ENCODE peak calls at places on chromosomes 12 and 14, in five cellular contexts. One of them, this sample, is unnamed.

GRCh38 chr14:33163109-33163508 is 224.4 kb downstream of the NPAS3 start:
- DNase-seq in AG08395: no peak
- DNase-seq in progenitor cell of endocrine pancreas: no peak
- DNase-seq in stimulated activated naive B cell treated with anti-CD40 and anti-IgM and Interleukin-4, amounts not matched to agents 10 μg/mL and 1 μg/mL and 100 μg/mL, for 72 hours: no peak
- DNase-seq in T-cell: no peak
- DNase-seq in this sample: no peak

GRCh38 chr14:96660667-96661066 is 136.5 kb upstream of the VRK1 start:
- DNase-seq in AG08395: no peak
- DNase-seq in progenitor cell of endocrine pancreas: no peak
- DNase-seq in stimulated activated naive B cell treated with anti-CD40 and anti-IgM and Interleukin-4, amounts not matched to agents 10 μg/mL and 1 μg/mL and 100 μg/mL, for 72 hours: no peak
- DNase-seq in T-cell: no peak
- DNase-seq in this sample: no peak

GRCh38 chr14:95046711-95047681 is 110.3 kb downstream of the DICER1 start:
- DNase-seq in AG08395: no peak
- DNase-seq in progenitor cell of endocrine pancreas: no peak
- DNase-seq in stimulated activated naive B cell treated with anti-CD40 and anti-IgM and Interleukin-4, amounts not matched to agents 10 μg/mL and 1 μg/mL and 100 μg/mL, for 72 hours: no peak
- DNase-seq in T-cell: no peak
- DNase-seq in this sample: no peak

GRCh38 chr12:124613151-124613585 is 45.8 kb upstream of the NCOR2 start:
- DNase-seq in AG08395: peak; percentile 25
- DNase-seq in progenitor cell of endocrine pancreas: no peak
- DNase-seq in stimulated activated naive B cell treated with anti-CD40 and anti-IgM and Interleukin-4, amounts not matched to agents 10 μg/mL and 1 μg/mL and 100 μg/mL, for 72 hours: no peak
- DNase-seq in T-cell: no peak
- DNase-seq in this sample: no peak

GRCh38 chr12:12561305-12562015 is 1.2 kb downstream of the DUSP16 start:
- DNase-seq in AG08395: peak; percentile 34
- DNase-seq in progenitor cell of endocrine pancreas: peak; percentile 65
- DNase-seq in stimulated activated naive B cell treated with anti-CD40 and anti-IgM and Interleukin-4, amounts not matched to agents 10 μg/mL and 1 μg/mL and 100 μg/mL, for 72 hours: no peak
- DNase-seq in T-cell: peak; percentile 44
- DNase-seq in this sample: no peak

GRCh38 chr12:101238806-101239329 is 28.8 kb upstream of the SLC5A8 start:
- DNase-seq in AG08395: no peak
- DNase-seq in progenitor cell of endocrine pancreas: no peak
- DNase-seq in stimulated activated naive B cell treated with anti-CD40 and anti-IgM and Interleukin-4, amounts not matched to agents 10 μg/mL and 1 μg/mL and 100 μg/mL, for 72 hours: no peak
- DNase-seq in T-cell: no peak
- DNase-seq in this sample: no peak

GRCh38 chr12:116559080-116559329 is 176 bp upstream of the MAP1LC3B2 start:
- DNase-seq in AG08395: no peak
- DNase-seq in progenitor cell of endocrine pancreas: no peak
- DNase-seq in stimulated activated naive B cell treated with anti-CD40 and anti-IgM and Interleukin-4, amounts not matched to agents 10 μg/mL and 1 μg/mL and 100 μg/mL, for 72 hours: peak; percentile 88
- DNase-seq in T-cell: no peak
- DNase-seq in this sample: no peak

GRCh38 chr12:108821407-108822397 is 35.7 kb downstream of the SSH1 start:
- DNase-seq in AG08395: no peak
- DNase-seq in progenitor cell of endocrine pancreas: no peak
- DNase-seq in stimulated activated naive B cell treated with anti-CD40 and anti-IgM and Interleukin-4, amounts not matched to agents 10 μg/mL and 1 μg/mL and 100 μg/mL, for 72 hours: no peak
- DNase-seq in T-cell: no peak
- DNase-seq in this sample: no peak

GRCh38 chr14:73955674-73956073 is 5.6 kb downstream of the COQ6 start:
- DNase-seq in AG08395: no peak
- DNase-seq in progenitor cell of endocrine pancreas: no peak
- DNase-seq in stimulated activated naive B cell treated with anti-CD40 and anti-IgM and Interleukin-4, amounts not matched to agents 10 μg/mL and 1 μg/mL and 100 μg/mL, for 72 hours: no peak
- DNase-seq in T-cell: no peak
- DNase-seq in this sample: no peak

GRCh38 chr12:119695034-119695433 is 27.1 kb downstream of the PRKAB1 start:
- DNase-seq in AG08395: peak; percentile 9
- DNase-seq in progenitor cell of endocrine pancreas: no peak
- DNase-seq in stimulated activated naive B cell treated with anti-CD40 and anti-IgM and Interleukin-4, amounts not matched to agents 10 μg/mL and 1 μg/mL and 100 μg/mL, for 72 hours: no peak
- DNase-seq in T-cell: no peak
- DNase-seq in this sample: no peak

GRCh38 chr12:100141998-100142850 is 450 bp downstream of the BLTP3B start:
- DNase-seq in AG08395: no peak
- DNase-seq in progenitor cell of endocrine pancreas: peak; percentile 39
- DNase-seq in stimulated activated naive B cell treated with anti-CD40 and anti-IgM and Interleukin-4, amounts not matched to agents 10 μg/mL and 1 μg/mL and 100 μg/mL, for 72 hours: no peak
- DNase-seq in T-cell: peak; percentile 8
- DNase-seq in this sample: no peak

GRCh38 chr12:2646341-2646740 is 148.4 kb upstream of the FKBP4 start:
- DNase-seq in AG08395: no peak
- DNase-seq in progenitor cell of endocrine pancreas: no peak
- DNase-seq in stimulated activated naive B cell treated with anti-CD40 and anti-IgM and Interleukin-4, amounts not matched to agents 10 μg/mL and 1 μg/mL and 100 μg/mL, for 72 hours: no peak
- DNase-seq in T-cell: no peak
- DNase-seq in this sample: no peak

GRCh38 chr14:97602438-97603117 is 805.4 kb downstream of the VRK1 start:
- DNase-seq in AG08395: no peak
- DNase-seq in progenitor cell of endocrine pancreas: no peak
- DNase-seq in stimulated activated naive B cell treated with anti-CD40 and anti-IgM and Interleukin-4, amounts not matched to agents 10 μg/mL and 1 μg/mL and 100 μg/mL, for 72 hours: no peak
- DNase-seq in T-cell: peak; percentile 78
- DNase-seq in this sample: no peak

GRCh38 chr12:27709932-27710591 is 570 bp upstream of the MRPS35 start:
- DNase-seq in AG08395: peak; percentile 26
- DNase-seq in progenitor cell of endocrine pancreas: no peak
- DNase-seq in stimulated activated naive B cell treated with anti-CD40 and anti-IgM and Interleukin-4, amounts not matched to agents 10 μg/mL and 1 μg/mL and 100 μg/mL, for 72 hours: no peak
- DNase-seq in T-cell: no peak
- DNase-seq in this sample: no peak

GRCh38 chr14:35333797-35334743 is 41.9 kb downstream of the PSMA6 start:
- DNase-seq in AG08395: no peak
- DNase-seq in progenitor cell of endocrine pancreas: no peak
- DNase-seq in stimulated activated naive B cell treated with anti-CD40 and anti-IgM and Interleukin-4, amounts not matched to agents 10 μg/mL and 1 μg/mL and 100 μg/mL, for 72 hours: no peak
- DNase-seq in T-cell: peak; percentile 30
- DNase-seq in this sample: no peak

GRCh38 chr12:89995870-89996269 is 287.2 kb upstream of the ATP2B1 start:
- DNase-seq in AG08395: no peak
- DNase-seq in progenitor cell of endocrine pancreas: no peak
- DNase-seq in stimulated activated naive B cell treated with anti-CD40 and anti-IgM and Interleukin-4, amounts not matched to agents 10 μg/mL and 1 μg/mL and 100 μg/mL, for 72 hours: no peak
- DNase-seq in T-cell: no peak
- DNase-seq in this sample: no peak

GRCh38 chr12:50057896-50058670 is 687 bp downstream of the ASIC1 start:
- DNase-seq in AG08395: no peak
- DNase-seq in progenitor cell of endocrine pancreas: no peak
- DNase-seq in stimulated activated naive B cell treated with anti-CD40 and anti-IgM and Interleukin-4, amounts not matched to agents 10 μg/mL and 1 μg/mL and 100 μg/mL, for 72 hours: no peak
- DNase-seq in T-cell: no peak
- DNase-seq in this sample: no peak

GRCh38 chr14:100818221-100818699 is 7.7 kb upstream of the MEG3 start:
- DNase-seq in AG08395: no peak
- DNase-seq in progenitor cell of endocrine pancreas: no peak
- DNase-seq in stimulated activated naive B cell treated with anti-CD40 and anti-IgM and Interleukin-4, amounts not matched to agents 10 μg/mL and 1 μg/mL and 100 μg/mL, for 72 hours: no peak
- DNase-seq in T-cell: no peak
- DNase-seq in this sample: no peak

GRCh38 chr14:38297681-38298080 is 41.8 kb upstream of the CLEC14A start:
- DNase-seq in AG08395: no peak
- DNase-seq in progenitor cell of endocrine pancreas: no peak
- DNase-seq in stimulated activated naive B cell treated with anti-CD40 and anti-IgM and Interleukin-4, amounts not matched to agents 10 μg/mL and 1 μg/mL and 100 μg/mL, for 72 hours: no peak
- DNase-seq in T-cell: no peak
- DNase-seq in this sample: no peak

GRCh38 chr12:75818863-75819262 is 212.7 kb downstream of the PHLDA1 start:
- DNase-seq in AG08395: no peak
- DNase-seq in progenitor cell of endocrine pancreas: no peak
- DNase-seq in stimulated activated naive B cell treated with anti-CD40 and anti-IgM and Interleukin-4, amounts not matched to agents 10 μg/mL and 1 μg/mL and 100 μg/mL, for 72 hours: no peak
- DNase-seq in T-cell: no peak
- DNase-seq in this sample: no peak

GRCh38 chr12:90043264-90043663 is 334.6 kb upstream of the ATP2B1 start:
- DNase-seq in AG08395: peak; percentile 28
- DNase-seq in progenitor cell of endocrine pancreas: no peak
- DNase-seq in stimulated activated naive B cell treated with anti-CD40 and anti-IgM and Interleukin-4, amounts not matched to agents 10 μg/mL and 1 μg/mL and 100 μg/mL, for 72 hours: no peak
- DNase-seq in T-cell: no peak
- DNase-seq in this sample: peak; percentile 8

GRCh38 chr12:3333583-3333982 is 157.4 kb upstream of the PRMT8 start:
- DNase-seq in AG08395: no peak
- DNase-seq in progenitor cell of endocrine pancreas: no peak
- DNase-seq in stimulated activated naive B cell treated with anti-CD40 and anti-IgM and Interleukin-4, amounts not matched to agents 10 μg/mL and 1 μg/mL and 100 μg/mL, for 72 hours: no peak
- DNase-seq in T-cell: no peak
- DNase-seq in this sample: no peak

GRCh38 chr12:58728397-58728796 is 191.9 kb downstream of the LRIG3 start:
- DNase-seq in AG08395: peak; percentile 25
- DNase-seq in progenitor cell of endocrine pancreas: no peak
- DNase-seq in stimulated activated naive B cell treated with anti-CD40 and anti-IgM and Interleukin-4, amounts not matched to agents 10 μg/mL and 1 μg/mL and 100 μg/mL, for 72 hours: no peak
- DNase-seq in T-cell: no peak
- DNase-seq in this sample: peak; percentile 24

GRCh38 chr14:102579696-102580551 is 12.5 kb upstream of the RCOR1 start:
- DNase-seq in AG08395: peak; percentile 85
- DNase-seq in progenitor cell of endocrine pancreas: no peak
- DNase-seq in stimulated activated naive B cell treated with anti-CD40 and anti-IgM and Interleukin-4, amounts not matched to agents 10 μg/mL and 1 μg/mL and 100 μg/mL, for 72 hours: no peak
- DNase-seq in T-cell: no peak
- DNase-seq in this sample: no peak

GRCh38 chr12:57614178-57614947 is 3.1 kb downstream of the ARHGEF25 start:
- DNase-seq in AG08395: peak; percentile 40
- DNase-seq in progenitor cell of endocrine pancreas: no peak
- DNase-seq in stimulated activated naive B cell treated with anti-CD40 and anti-IgM and Interleukin-4, amounts not matched to agents 10 μg/mL and 1 μg/mL and 100 μg/mL, for 72 hours: peak; percentile 51
- DNase-seq in T-cell: no peak
- DNase-seq in this sample: no peak

GRCh38 chr12:106978035-106978800 is 8.7 kb downstream of the MTERF2 start:
- DNase-seq in AG08395: peak; percentile 27
- DNase-seq in progenitor cell of endocrine pancreas: no peak
- DNase-seq in stimulated activated naive B cell treated with anti-CD40 and anti-IgM and Interleukin-4, amounts not matched to agents 10 μg/mL and 1 μg/mL and 100 μg/mL, for 72 hours: no peak
- DNase-seq in T-cell: no peak
- DNase-seq in this sample: no peak

GRCh38 chr12:75571651-75572050 is 60.2 kb upstream of the KRR1 start:
- DNase-seq in AG08395: no peak
- DNase-seq in progenitor cell of endocrine pancreas: no peak
- DNase-seq in stimulated activated naive B cell treated with anti-CD40 and anti-IgM and Interleukin-4, amounts not matched to agents 10 μg/mL and 1 μg/mL and 100 μg/mL, for 72 hours: no peak
- DNase-seq in T-cell: no peak
- DNase-seq in this sample: peak; percentile 82

GRCh38 chr14:42113358-42114070 is 506.8 kb downstream of the LRFN5 start:
- DNase-seq in AG08395: no peak
- DNase-seq in progenitor cell of endocrine pancreas: no peak
- DNase-seq in stimulated activated naive B cell treated with anti-CD40 and anti-IgM and Interleukin-4, amounts not matched to agents 10 μg/mL and 1 μg/mL and 100 μg/mL, for 72 hours: no peak
- DNase-seq in T-cell: no peak
- DNase-seq in this sample: no peak

GRCh38 chr14:62162998-62163589 is 400.9 kb downstream of the SNAPC1 start:
- DNase-seq in AG08395: peak; percentile 56
- DNase-seq in progenitor cell of endocrine pancreas: peak; percentile 15
- DNase-seq in stimulated activated naive B cell treated with anti-CD40 and anti-IgM and Interleukin-4, amounts not matched to agents 10 μg/mL and 1 μg/mL and 100 μg/mL, for 72 hours: no peak
- DNase-seq in T-cell: no peak
- DNase-seq in this sample: peak; percentile 66

GRCh38 chr12:100435948-100436347 is 37.7 kb upstream of the NR1H4 start:
- DNase-seq in AG08395: no peak
- DNase-seq in progenitor cell of endocrine pancreas: no peak
- DNase-seq in stimulated activated naive B cell treated with anti-CD40 and anti-IgM and Interleukin-4, amounts not matched to agents 10 μg/mL and 1 μg/mL and 100 μg/mL, for 72 hours: no peak
- DNase-seq in T-cell: no peak
- DNase-seq in this sample: no peak

GRCh38 chr14:53034036-53034435 is 83.2 kb upstream of the FERMT2 start:
- DNase-seq in AG08395: no peak
- DNase-seq in progenitor cell of endocrine pancreas: no peak
- DNase-seq in stimulated activated naive B cell treated with anti-CD40 and anti-IgM and Interleukin-4, amounts not matched to agents 10 μg/mL and 1 μg/mL and 100 μg/mL, for 72 hours: no peak
- DNase-seq in T-cell: no peak
- DNase-seq in this sample: no peak

GRCh38 chr14:104522926-104523545 is 56.5 kb upstream of the C14orf180 start:
- DNase-seq in AG08395: no peak
- DNase-seq in progenitor cell of endocrine pancreas: no peak
- DNase-seq in stimulated activated naive B cell treated with anti-CD40 and anti-IgM and Interleukin-4, amounts not matched to agents 10 μg/mL and 1 μg/mL and 100 μg/mL, for 72 hours: no peak
- DNase-seq in T-cell: no peak
- DNase-seq in this sample: no peak

GRCh38 chr14:56002316-56002715 is 115.9 kb upstream of the PELI2 start:
- DNase-seq in AG08395: peak; percentile 6
- DNase-seq in progenitor cell of endocrine pancreas: no peak
- DNase-seq in stimulated activated naive B cell treated with anti-CD40 and anti-IgM and Interleukin-4, amounts not matched to agents 10 μg/mL and 1 μg/mL and 100 μg/mL, for 72 hours: no peak
- DNase-seq in T-cell: no peak
- DNase-seq in this sample: peak; percentile 52

GRCh38 chr12:54502485-54502884 is 4.9 kb downstream of the NCKAP1L start:
- DNase-seq in AG08395: no peak
- DNase-seq in progenitor cell of endocrine pancreas: no peak
- DNase-seq in stimulated activated naive B cell treated with anti-CD40 and anti-IgM and Interleukin-4, amounts not matched to agents 10 μg/mL and 1 μg/mL and 100 μg/mL, for 72 hours: no peak
- DNase-seq in T-cell: no peak
- DNase-seq in this sample: no peak

GRCh38 chr14:77314043-77314442 is 6.6 kb downstream of the POMT2 start:
- DNase-seq in AG08395: peak; percentile 86
- DNase-seq in progenitor cell of endocrine pancreas: no peak
- DNase-seq in stimulated activated naive B cell treated with anti-CD40 and anti-IgM and Interleukin-4, amounts not matched to agents 10 μg/mL and 1 μg/mL and 100 μg/mL, for 72 hours: no peak
- DNase-seq in T-cell: no peak
- DNase-seq in this sample: peak; percentile 49

GRCh38 chr14:104390941-104391901 is 188.3 kb upstream of the C14orf180 start:
- DNase-seq in AG08395: no peak
- DNase-seq in progenitor cell of endocrine pancreas: peak; percentile 8
- DNase-seq in stimulated activated naive B cell treated with anti-CD40 and anti-IgM and Interleukin-4, amounts not matched to agents 10 μg/mL and 1 μg/mL and 100 μg/mL, for 72 hours: no peak
- DNase-seq in T-cell: no peak
- DNase-seq in this sample: no peak